ENCODE peak calls at places on chromosome 3, in four cellular contexts. A is K562, H is GM12891, T is GM12878. Q is an unnamed sample.

GRCh38 chr3:143763568-143764162 is 84.6 kb downstream of the SLC9A9 start:
- DNase-seq in A (no peak), H (no peak), T (no peak), Q (no peak)

GRCh38 chr3:140093742-140094141 is 158.8 kb downstream of the CLSTN2 start:
- DNase-seq in A (no peak), H (no peak), T (no peak), Q (no peak)

GRCh38 chr3:15794303-15794771 is 3.4 kb downstream of the ANKRD28 start:
- DNase-seq in A (peak; percentile 35), H (no peak), T (no peak), Q (peak; percentile 27)

GRCh38 chr3:150407051-150407817 is 864 bp upstream of the TSC22D2 start:
- DNase-seq in A (peak; percentile 46), H (no peak), T (no peak), Q (peak; percentile 2)

GRCh38 chr3:179297971-179298725 is 24.7 kb upstream of the ZNF639 start:
- DNase-seq in A (no peak), H (no peak), T (no peak), Q (no peak)

GRCh38 chr3:23761440-23761896 is 44.3 kb upstream of the UBE2E1 start:
- DNase-seq in A (peak; percentile 45), H (no peak), T (peak; percentile 56), Q (no peak)

GRCh38 chr3:180705619-180706018 is 26.3 kb upstream of the CCDC39 start:
- DNase-seq in A (no peak), H (no peak), T (no peak), Q (no peak)

GRCh38 chr3:168981396-168981795 is 682.1 kb downstream of the MECOM start:
- DNase-seq in A (no peak), H (no peak), T (no peak), Q (no peak)

GRCh38 chr3:171876651-171877272 is 33.6 kb downstream of the TMEM212 start:
- DNase-seq in A (no peak), H (no peak), T (no peak), Q (no peak)

GRCh38 chr3:52268036-52268435 is 10.4 kb downstream of the WDR82 start:
- DNase-seq in A (no peak), H (no peak), T (no peak), Q (no peak)

GRCh38 chr3:30628931-30629590 is 22.7 kb downstream of the TGFBR2 start:
- DNase-seq in A (no peak), H (no peak), T (no peak), Q (no peak)

GRCh38 chr3:170477395-170477794 is 58.7 kb downstream of the CLDN11 start:
- DNase-seq in A (no peak), H (no peak), T (no peak), Q (no peak)

GRCh38 chr3:38327335-38328009 is 19.1 kb upstream of the XYLB start:
- DNase-seq in A (peak; percentile 55), H (no peak), T (no peak), Q (no peak)

GRCh38 chr3:192174283-192174682 is 553.1 kb downstream of the FGF12 start:
- DNase-seq in A (no peak), H (no peak), T (no peak), Q (no peak)

GRCh38 chr3:186342197-186342596 is 19.8 kb downstream of the DGKG start:
- DNase-seq in A (no peak), H (no peak), T (no peak), Q (peak; percentile 47)

GRCh38 chr3:117666316-117666715 is 956.7 kb downstream of the TUSC7 start:
- DNase-seq in A (no peak), H (no peak), T (no peak), Q (no peak)

GRCh38 chr3:8505621-8506020 is 4.0 kb downstream of the LMCD1 start:
- DNase-seq in A (no peak), H (no peak), T (no peak), Q (no peak)

GRCh38 chr3:6526861-6527260 is 334.1 kb upstream of the GRM7 start:
- DNase-seq in A (no peak), H (no peak), T (peak; percentile 24), Q (no peak)

GRCh38 chr3:194272861-194273266 is 78.3 kb downstream of the CPN2 start:
- DNase-seq in A (no peak), H (no peak), T (no peak), Q (no peak)

GRCh38 chr3:153927107-153927506 is 194.1 kb upstream of the ARHGEF26 start:
- DNase-seq in A (no peak), H (no peak), T (peak; percentile 2), Q (no peak)

GRCh38 chr3:123668906-123669305 is 84.1 kb upstream of the HACD2 start:
- DNase-seq in A (no peak), H (no peak), T (no peak), Q (no peak)

GRCh38 chr3:113268917-113269316 is 57.6 kb downstream of the BOC start:
- DNase-seq in A (no peak), H (no peak), T (no peak), Q (no peak)

GRCh38 chr3:45125550-45126026 is 20.6 kb downstream of the CDCP1 start:
- DNase-seq in A (no peak), H (no peak), T (no peak), Q (no peak)

GRCh38 chr3:4939276-4939675 is 40.0 kb upstream of the BHLHE40 start:
- DNase-seq in A (no peak), H (no peak), T (no peak), Q (no peak)

GRCh38 chr3:134366928-134367352 is 7.3 kb downstream of the AMOTL2 start:
- DNase-seq in A (no peak), H (no peak), T (no peak), Q (no peak)

GRCh38 chr3:58540176-58540863 is 3.3 kb upstream of the ACOX2 start:
- DNase-seq in A (no peak), H (no peak), T (no peak), Q (no peak)

GRCh38 chr3:58539636-58540035 is 2.6 kb upstream of the ACOX2 start:
- DNase-seq in A (no peak), H (no peak), T (no peak), Q (no peak)

DNA sequence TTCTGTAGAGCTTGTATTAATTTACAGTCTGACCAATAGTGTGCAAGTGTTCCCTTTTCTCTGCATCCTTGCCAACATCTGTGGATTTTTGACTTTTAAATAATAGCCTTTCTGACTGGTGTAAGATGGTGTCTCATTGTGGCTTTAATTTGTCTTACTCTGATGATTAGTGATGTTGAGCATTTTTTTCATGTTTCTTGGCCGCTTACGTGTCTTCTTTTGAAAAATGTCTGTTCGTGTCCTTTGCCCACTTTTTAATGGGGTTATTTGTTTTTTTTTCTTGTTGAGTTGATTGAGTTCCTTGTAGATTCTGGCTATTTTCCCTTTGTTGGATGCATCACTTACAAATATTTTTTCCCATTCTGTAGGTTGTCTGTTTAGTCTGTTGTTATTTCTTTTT is 7.6 kb upstream of the ACOX2 start:
- DNase-seq in A (no peak), H (no peak), T (no peak), Q (no peak)
- TF ChIP-seq SPI1 in A (no peak), H (no peak), T (no peak), Q (no peak)

DNA sequence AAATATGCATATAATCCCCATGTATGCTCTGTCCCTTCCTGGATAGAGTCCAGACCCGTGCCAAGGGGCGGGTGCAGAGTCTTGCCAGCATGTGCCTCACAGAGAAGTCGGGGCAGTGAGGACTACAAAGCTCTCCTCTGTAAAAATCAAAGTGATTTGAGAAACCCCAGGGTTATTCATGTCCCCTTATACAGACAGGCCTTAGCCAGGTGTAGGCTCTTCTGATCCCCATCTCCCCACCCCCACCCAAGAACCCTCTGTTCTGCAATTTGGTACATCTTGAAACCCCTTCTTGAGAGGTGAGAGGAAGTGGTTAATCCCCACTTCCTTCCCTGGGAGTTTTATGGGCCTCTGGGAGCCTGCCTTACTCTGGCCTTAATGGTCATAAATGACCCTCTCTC is 24.7 kb downstream of the TRIM71 start:
- DNase-seq in A (no peak), H (no peak), T (peak; percentile 17), Q (peak; percentile 24)
- TF ChIP-seq SPI1 in A (peak; percentile 15), H (peak; percentile 74), T (peak; percentile 66), Q (peak; percentile 85)

GRCh38 chr3:16885948-16886683 is 1.4 kb downstream of the PLCL2 start:
- DNase-seq in A (no peak), H (no peak), T (no peak), Q (peak; percentile 66)
- TF ChIP-seq SPI1 in A (no peak), H (no peak), T (no peak), Q (no peak)

GRCh38 chr3:188683032-188683491 is 488.7 kb upstream of the TPRG1 start:
- DNase-seq in A (no peak), H (no peak), T (no peak), Q (no peak)
- TF ChIP-seq SPI1 in A (no peak), H (no peak), T (no peak), Q (no peak)

DNA sequence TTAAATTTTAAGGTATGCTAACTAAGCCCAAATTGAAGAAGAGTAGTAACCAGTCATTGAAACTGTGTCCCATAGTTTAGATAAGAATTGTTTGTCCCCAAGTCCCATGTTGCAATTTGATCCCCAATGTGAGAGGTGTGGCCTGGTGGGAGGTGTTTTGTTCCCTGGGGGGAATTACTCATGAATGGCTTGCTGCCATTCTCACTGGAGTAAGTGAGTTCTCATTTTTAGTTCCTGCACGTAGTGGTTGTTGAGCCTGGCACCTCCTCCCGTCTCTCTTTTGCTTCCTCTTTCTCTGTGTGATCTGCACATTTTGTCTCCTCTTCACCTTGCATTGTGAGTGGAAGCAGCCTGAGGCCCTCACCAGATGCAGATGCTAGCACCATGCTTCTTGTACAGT is 1271.0 kb downstream of the NSUN3 start:
- DNase-seq in A (no peak), H (no peak), T (no peak), Q (no peak)
- TF ChIP-seq SPI1 in A (no peak), H (no peak), T (no peak), Q (peak; percentile 30)

DNA sequence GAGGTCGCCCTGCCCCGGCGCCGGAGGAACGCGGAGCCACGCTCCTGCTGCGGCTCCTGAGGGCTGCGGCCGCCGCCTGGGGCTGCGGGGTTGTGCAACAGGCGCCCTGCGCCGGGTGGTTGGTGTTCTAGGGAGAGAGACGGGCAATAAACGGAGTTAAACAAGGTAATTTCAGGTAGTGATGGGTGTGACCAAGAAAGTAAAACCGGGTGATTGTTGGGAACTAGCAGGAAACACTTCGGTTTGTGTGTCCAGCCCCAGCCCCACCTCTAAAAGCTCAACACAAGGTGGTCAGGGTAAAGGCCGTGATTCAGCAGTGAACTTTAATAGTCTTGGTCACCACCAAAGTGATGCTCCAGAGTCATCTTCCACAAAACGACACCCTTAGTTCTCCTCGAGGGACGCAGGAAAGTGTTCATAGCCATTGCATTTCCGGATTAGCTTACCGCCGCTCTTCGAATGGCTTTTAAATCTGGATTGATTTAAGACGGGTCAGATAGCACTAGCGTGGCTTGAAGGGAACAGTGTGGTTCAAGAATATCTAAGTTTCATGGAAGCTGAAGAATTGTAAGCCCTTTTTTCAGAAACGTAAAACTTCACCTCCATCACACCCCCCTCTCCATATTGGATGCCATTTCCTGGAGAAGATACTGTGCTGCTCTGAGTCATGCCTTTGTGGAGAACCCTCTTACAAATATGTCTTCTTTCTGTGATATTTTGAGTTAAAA is 702 bp downstream of the RNF7 start:
- DNase-seq in A (peak; percentile 22), H (no peak), T (no peak), Q (no peak)
- TF ChIP-seq SPI1 in A (no peak), H (no peak), T (no peak), Q (no peak)

DNA sequence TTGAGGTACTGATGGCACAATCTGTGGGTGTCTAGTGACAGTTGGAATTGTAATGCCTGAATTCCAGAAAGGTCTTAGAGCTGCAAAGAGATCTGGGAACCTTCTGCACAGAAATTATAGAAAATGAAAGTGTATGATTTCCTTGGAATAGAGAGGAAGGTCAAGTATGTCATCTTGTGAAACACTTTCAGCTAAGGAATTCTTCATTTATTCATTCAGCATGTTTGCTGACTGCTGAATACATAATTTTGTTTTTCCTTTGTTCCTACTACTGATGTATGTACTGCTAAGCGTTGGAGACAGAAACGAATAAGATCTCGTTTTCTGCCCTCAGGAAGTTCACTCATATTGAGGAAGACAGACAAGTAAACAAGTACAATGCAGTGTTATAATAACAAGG is 14.4 kb upstream of the IL20RB start:
- DNase-seq in A (no peak), H (no peak), T (no peak), Q (no peak)
- TF ChIP-seq SPI1 in A (no peak), H (no peak), T (no peak), Q (no peak)

Q was measured in HL-60.